ENCODE peak calls at places on chromosomes 5 and 9, in five cellular contexts. O is transverse colon, Q is HFF-Myc, U is cardiac muscle cell, D is ovary. T is an unnamed sample.

GRCh38 chr9:134253596-134254205 is 72.6 kb upstream of the RXRA start:
- DNase-seq in O (no peak), Q (no peak), U (peak), D (no peak), T (no peak)

GRCh38 chr9:121876658-121877271 is 216.3 kb downstream of the TTLL11 start:
- DNase-seq in U (peak), O (no peak), Q (no peak), D (no peak), T (no peak)

GRCh38 chr5:72126796-72127195 is 19.5 kb downstream of the MAP1B start:
- DNase-seq in D (no peak), O (no peak), U (no peak), Q (no peak), T (no peak)

GRCh38 chr5:32098806-32099435 is 75.2 kb downstream of the GOLPH3 start:
- DNase-seq in D (no peak), U (peak), O (no peak), Q (no peak), T (no peak)

GRCh38 chr5:122187426-122187825 is 58.1 kb downstream of the ZNF474 start:
- DNase-seq in D (no peak), U (peak), O (peak), Q (no peak), T (no peak)

GRCh38 chr9:89878687-89879086 is 273.9 kb downstream of the GADD45G start:
- DNase-seq in O (peak), D (peak), Q (no peak), U (no peak), T (no peak)

GRCh38 chr9:73152953-73153352 is 1.3 kb downstream of the ANXA1 start:
- DNase-seq in D (no peak), O (no peak), Q (no peak), U (peak), T (no peak)

GRCh38 chr5:99543841-99544240 is 615.0 kb upstream of the CHD1 start:
- DNase-seq in O (no peak), U (peak), D (no peak), Q (no peak), T (peak)

GRCh38 chr9:3410461-3410860 is 115.3 kb downstream of the RFX3 start:
- DNase-seq in Q (no peak), O (no peak), U (no peak), D (no peak), T (no peak)

GRCh38 chr5:66596791-66597757 is 881 bp downstream of the MAST4 start:
- DNase-seq in Q (no peak), O (peak), U (peak), D (peak), T (no peak)

GRCh38 chr9:89714316-89714715 is 109.5 kb downstream of the GADD45G start:
- DNase-seq in U (peak), O (peak), Q (no peak), D (no peak), T (no peak)

DNA sequence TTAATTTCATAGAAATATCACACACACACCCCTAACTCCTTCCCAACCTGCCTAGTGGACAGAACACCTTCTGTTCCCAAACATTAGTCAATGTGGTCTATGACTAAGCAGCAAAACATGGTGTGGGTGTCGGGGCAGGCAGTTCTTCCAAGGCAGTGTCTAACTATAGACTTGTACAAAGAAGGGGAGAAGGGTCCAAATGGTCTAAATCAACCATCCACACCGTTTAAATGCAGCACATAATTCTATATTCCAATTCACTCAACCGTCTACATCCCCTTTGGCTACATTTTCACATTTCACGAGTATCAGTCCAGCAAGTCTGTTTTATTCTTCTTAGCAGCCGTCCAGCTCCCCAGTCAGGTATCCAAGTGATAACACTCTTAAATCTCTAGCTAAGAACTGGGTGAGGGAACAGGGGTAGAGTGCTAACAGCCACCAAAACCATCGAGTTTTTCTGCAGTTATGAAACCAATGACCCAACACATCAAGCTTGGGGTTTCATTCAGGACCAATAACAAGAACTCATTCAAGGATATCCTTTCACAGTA is 3.4 kb downstream of the ZNF608 start:
- DNase-seq in Q (no peak), D (peak), O (peak), U (peak), T (peak)
- H3K4me3 ChIP-seq in Q (peak), D (peak), O (peak), U (peak), T (peak)

GRCh38 chr5:173625686-173626500 is 9.4 kb upstream of the BOD1 start:
- DNase-seq in O (no peak), Q (no peak), D (no peak), U (no peak), T (no peak)
- TF ChIP-seq CTCF in O (no peak), Q (no peak), D (no peak), U (no peak), T (peak)

DNA sequence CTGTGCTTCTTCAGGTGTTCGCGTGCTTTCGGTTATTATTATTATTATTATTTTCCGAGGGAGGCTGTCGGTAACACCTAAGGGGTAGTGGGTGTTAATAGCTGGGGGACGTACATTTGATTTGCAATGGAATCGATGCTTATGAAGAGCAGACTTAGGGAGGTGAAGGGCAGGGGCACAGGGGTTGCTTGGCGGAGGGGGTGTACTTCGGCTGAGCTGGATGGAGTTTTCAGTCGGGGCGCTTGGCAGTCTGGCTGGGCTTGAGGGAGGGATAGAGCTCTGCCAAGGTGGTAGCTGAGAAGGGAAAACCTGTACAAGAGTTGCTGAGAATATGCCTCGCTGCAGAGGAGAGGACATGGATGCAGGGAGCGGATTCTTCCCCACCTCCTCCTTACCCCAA is 611 bp upstream of the PTPRD start:
- DNase-seq in Q (no peak), U (no peak), O (no peak), D (no peak), T (no peak)
- H3K4me3 ChIP-seq in Q (no peak), U (peak), O (peak), D (no peak), T (peak)

GRCh38 chr5:151095341-151096000 is 14.6 kb upstream of the TNIP1 start:
- DNase-seq in U (peak), O (peak), Q (peak), D (peak), T (no peak)

GRCh38 chr5:151094054-151094858 is 13.4 kb upstream of the TNIP1 start:
- DNase-seq in O (peak), Q (no peak), D (no peak), U (peak), T (no peak)

GRCh38 chr5:151094861-151095260 is 14.0 kb upstream of the TNIP1 start:
- DNase-seq in O (peak), Q (no peak), D (no peak), U (peak), T (no peak)

GRCh38 chr5:151092750-151093149 is 11.9 kb upstream of the TNIP1 start:
- DNase-seq in D (no peak), Q (no peak), U (peak), O (no peak), T (no peak)

DNA sequence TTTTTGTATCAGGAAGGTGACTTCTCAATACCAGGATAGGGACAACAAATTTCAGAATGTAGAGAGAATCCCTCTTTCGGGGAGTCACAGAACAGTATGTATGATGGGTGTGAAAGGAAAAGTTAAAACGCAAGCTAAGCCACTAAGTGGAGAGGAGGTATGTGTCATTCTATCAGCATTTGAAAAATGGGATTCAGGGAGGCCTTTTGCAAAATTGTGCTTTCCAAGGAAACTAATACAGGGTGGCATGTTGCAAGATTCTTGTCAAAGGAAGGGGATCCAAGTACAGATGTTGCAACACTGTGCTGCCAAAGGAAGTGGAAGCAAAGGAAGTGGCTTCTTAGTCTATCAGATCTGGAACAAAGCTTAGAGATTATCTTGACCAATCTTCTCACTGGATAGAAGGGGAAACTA is 12.6 kb upstream of the TNIP1 start:
- DNase-seq in D (no peak), U (peak), O (no peak), Q (no peak), T (peak)
- TF ChIP-seq CTCF in D (no peak), U (no peak), O (no peak), Q (no peak), T (no peak)

GRCh38 chr9:100352201-100352726 is 478 bp downstream of the TEX10 start:
- DNase-seq in U (peak), Q (no peak), O (peak), D (no peak), T (no peak)
- H3K4me3 ChIP-seq in U (peak), Q (peak), O (peak), D (peak), T (peak)

GRCh38 chr9:36788534-36788933 is 215.8 kb downstream of the MELK start:
- DNase-seq in O (no peak), D (no peak), Q (no peak), U (no peak), T (no peak)
- TF ChIP-seq CTCF in O (no peak), D (no peak), Q (peak), U (peak), T (peak)

T was measured in kidney epithelial cell.